ENCODE peak calls at places on chromosome 4, in seven cellular contexts. X, O, C, D, U, I and W are unnamed samples.
A peak's percentile ranks its signal among the peaks of the same experiment; 100 is the strongest.

GRCh38 chr4:31146366-31146765 is 426.2 kb downstream of the PCDH7 start:
- DNase-seq in X (no peak), O (no peak), C (no peak), D (no peak), U (no peak), I (no peak), W (no peak)

GRCh38 chr4:26238782-26239647 is 81.8 kb upstream of the RBPJ start:
- DNase-seq in X (no peak), O (no peak), C (peak; percentile 36), D (no peak), U (peak; percentile 49), I (no peak), W (no peak)

GRCh38 chr4:148173397-148174017 is 268.7 kb downstream of the NR3C2 start:
- DNase-seq in X (no peak), O (no peak), C (no peak), D (no peak), U (no peak), I (no peak), W (no peak)

GRCh38 chr4:123671633-123672404 is 275.2 kb downstream of the SPRY1 start:
- DNase-seq in X (no peak), O (no peak), C (no peak), D (no peak), U (no peak), I (peak; percentile 7), W (no peak)

GRCh38 chr4:115113382-115114106 is at the start of gene NDST4:
- DNase-seq in X (no peak), O (no peak), C (peak; percentile 7), D (no peak), U (no peak), I (no peak), W (no peak)

GRCh38 chr4:1099684-1100335 is 13.6 kb downstream of the RNF212 start:
- DNase-seq in X (no peak), O (no peak), C (no peak), D (no peak), U (no peak), I (no peak), W (no peak)

GRCh38 chr4:106289737-106290136 is 26.3 kb downstream of the TBCK start:
- DNase-seq in X (no peak), O (no peak), C (no peak), D (no peak), U (no peak), I (no peak), W (no peak)

GRCh38 chr4:186912606-186913005 is 188.9 kb upstream of the FAT1 start:
- DNase-seq in X (no peak), O (no peak), C (no peak), D (no peak), U (no peak), I (no peak), W (no peak)

GRCh38 chr4:93749351-93749761 is 79.2 kb upstream of the ATOH1 start:
- DNase-seq in X (no peak), O (no peak), C (no peak), D (no peak), U (no peak), I (no peak), W (no peak)

GRCh38 chr4:138650917-138651564 is 364.5 kb upstream of the NOCT start:
- DNase-seq in X (no peak), O (no peak), C (peak; percentile 76), D (no peak), U (peak; percentile 32), I (no peak), W (no peak)

GRCh38 chr4:185464184-185464583 is 7.3 kb downstream of the CCDC110 start:
- DNase-seq in X (no peak), O (no peak), C (no peak), D (no peak), U (no peak), I (no peak), W (no peak)

GRCh38 chr4:2256156-2256731 is 5.7 kb downstream of the MXD4 start:
- DNase-seq in X (peak; percentile 2), O (no peak), C (no peak), D (no peak), U (no peak), I (no peak), W (no peak)

GRCh38 chr4:138118270-138118669 is 123.9 kb downstream of the SLC7A11 start:
- DNase-seq in X (no peak), O (no peak), C (no peak), D (no peak), U (no peak), I (no peak), W (no peak)

GRCh38 chr4:7830747-7831146 is 108.9 kb downstream of the AFAP1 start:
- DNase-seq in X (no peak), O (no peak), C (no peak), D (no peak), U (no peak), I (no peak), W (no peak)

GRCh38 chr4:147901886-147902285 is 170.0 kb downstream of the ARHGAP10 start:
- DNase-seq in X (no peak), O (no peak), C (peak; percentile 8), D (no peak), U (no peak), I (no peak), W (no peak)

GRCh38 chr4:24657768-24658617 is 73.6 kb upstream of the DHX15 start:
- DNase-seq in X (no peak), O (peak; percentile 64), C (peak; percentile 18), D (no peak), U (no peak), I (no peak), W (no peak)

GRCh38 chr4:66564901-66565648 is 894.8 kb upstream of the EPHA5 start:
- DNase-seq in X (no peak), O (no peak), C (peak; percentile 52), D (no peak), U (peak; percentile 90), I (no peak), W (no peak)

GRCh38 chr4:30380404-30380998 is 339.7 kb upstream of the PCDH7 start:
- DNase-seq in X (no peak), O (peak; percentile 39), C (peak; percentile 39), D (no peak), U (peak; percentile 24), I (peak; percentile 15), W (no peak)

GRCh38 chr4:170202721-170203120 is 113.0 kb upstream of the AADAT start:
- DNase-seq in X (no peak), O (peak; percentile 47), C (no peak), D (no peak), U (no peak), I (no peak), W (no peak)

GRCh38 chr4:142528433-142528832 is 317.7 kb downstream of the INPP4B start:
- DNase-seq in X (no peak), O (no peak), C (no peak), D (no peak), U (no peak), I (no peak), W (no peak)

GRCh38 chr4:149961876-149962597 is 116.2 kb upstream of the DCLK2 start:
- DNase-seq in X (no peak), O (no peak), C (peak; percentile 7), D (no peak), U (peak; percentile 6), I (no peak), W (no peak)

GRCh38 chr4:77650787-77651186 is 45.2 kb downstream of the CXCL13 start:
- DNase-seq in X (no peak), O (no peak), C (no peak), D (no peak), U (no peak), I (no peak), W (no peak)

GRCh38 chr4:122313001-122313400 is 65.8 kb upstream of the ADAD1 start:
- DNase-seq in X (no peak), O (no peak), C (no peak), D (no peak), U (no peak), I (no peak), W (no peak)

GRCh38 chr4:154485127-154485773 is 6.3 kb downstream of the DCHS2 start:
- DNase-seq in X (no peak), O (no peak), C (no peak), D (no peak), U (no peak), I (no peak), W (no peak)

GRCh38 chr4:79141530-79141929 is 184.3 kb downstream of the NAA11 start:
- DNase-seq in X (no peak), O (no peak), C (peak; percentile 8), D (no peak), U (no peak), I (no peak), W (no peak)

GRCh38 chr4:143455211-143455610 is 58.3 kb upstream of the SMARCA5 start:
- DNase-seq in X (no peak), O (no peak), C (no peak), D (no peak), U (no peak), I (no peak), W (no peak)

GRCh38 chr4:125043453-125043852 is 271.3 kb upstream of the FAT4 start:
- DNase-seq in X (no peak), O (no peak), C (no peak), D (no peak), U (no peak), I (no peak), W (no peak)

GRCh38 chr4:64564126-64564525 is 154.9 kb upstream of the TECRL start:
- DNase-seq in X (no peak), O (no peak), C (no peak), D (no peak), U (no peak), I (no peak), W (no peak)

GRCh38 chr4:21888195-21888976 is 60.2 kb downstream of the KCNIP4 start:
- DNase-seq in X (no peak), O (no peak), C (peak; percentile 42), D (no peak), U (peak; percentile 83), I (no peak), W (no peak)

GRCh38 chr4:91302120-91302519 is 1001.6 kb upstream of the GRID2 start:
- DNase-seq in X (no peak), O (no peak), C (no peak), D (no peak), U (no peak), I (no peak), W (no peak)

GRCh38 chr4:137310593-137311490 is 221.5 kb downstream of the PCDH18 start:
- DNase-seq in X (no peak), O (no peak), C (peak; percentile 39), D (no peak), U (peak; percentile 57), I (no peak), W (no peak)

GRCh38 chr4:149795256-149795655 is 20.4 kb downstream of the IQCM start:
- DNase-seq in X (no peak), O (no peak), C (no peak), D (no peak), U (no peak), I (no peak), W (no peak)

GRCh38 chr4:54657556-54658313 is at the start of gene KIT:
- DNase-seq in X (no peak), O (peak; percentile 84), C (peak; percentile 66), D (peak; percentile 7), U (peak; percentile 30), I (no peak), W (no peak)

GRCh38 chr4:8741513-8742226 is 130.0 kb downstream of the HMX1 start:
- DNase-seq in X (no peak), O (no peak), C (no peak), D (no peak), U (no peak), I (no peak), W (no peak)

GRCh38 chr4:52868138-52868537 is 6.0 kb downstream of the RASL11B start:
- DNase-seq in X (no peak), O (no peak), C (no peak), D (no peak), U (no peak), I (no peak), W (no peak)